ENCODE peak calls at places on chromosomes 12 and 14, in four cellular contexts. B, Q, Y and R are unnamed samples.

GRCh38 chr12:6377667-6377994 is 2.3 kb upstream of the SCNN1A start:
- DNase-seq in Q (no peak), Y (peak), B (no peak), R (no peak)

GRCh38 chr14:67623114-67623513 is 3.4 kb downstream of the ARG2 start:
- DNase-seq in Q (peak), B (no peak), Y (no peak), R (peak)

GRCh38 chr14:46573518-46573917 is 78.1 kb downstream of the RPL10L start:
- DNase-seq in B (no peak), Y (no peak), Q (no peak), R (no peak)

GRCh38 chr12:113242560-113242959 is 21.3 kb downstream of the TPCN1 start:
- DNase-seq in B (no peak), Q (no peak), Y (peak), R (no peak)

GRCh38 chr12:105334568-105334967 is 4.1 kb downstream of the C12orf75 start:
- DNase-seq in Y (no peak), B (peak), Q (no peak), R (peak)

GRCh38 chr14:50342211-50343080 is 30.3 kb downstream of the DMAC2L start:
- DNase-seq in Y (peak), Q (peak), B (peak), R (peak)

GRCh38 chr12:91319071-91319760 is 136.6 kb upstream of the DCN start:
- DNase-seq in Y (no peak), Q (no peak), B (no peak), R (no peak)

GRCh38 chr12:96194572-96194889 is 356 bp downstream of the ELK3 start:
- DNase-seq in Y (no peak), B (no peak), Q (no peak), R (no peak)

GRCh38 chr14:102554835-102555819 is 37.3 kb upstream of the RCOR1 start:
- DNase-seq in Y (peak), B (no peak), Q (peak), R (peak)

GRCh38 chr14:105944632-105945610 is 418.5 kb downstream of the TMEM121 start:
- DNase-seq in Y (peak), Q (no peak), B (no peak), R (no peak)

GRCh38 chr14:37197421-37198272 is at the start of gene MIPOL1:
- DNase-seq in Q (peak), Y (peak), B (peak), R (peak)
- TF ChIP-seq CTCF in Q (peak), Y (no peak), B (peak), R (peak)

GRCh38 chr14:56664811-56665421 is 85.3 kb downstream of the TMEM260 start:
- DNase-seq in B (no peak), Y (no peak), Q (no peak), R (no peak)

GRCh38 chr14:56659964-56660551 is 80.5 kb downstream of the TMEM260 start:
- DNase-seq in B (peak), Y (no peak), Q (peak), R (peak)

GRCh38 chr14:56660677-56661389 is 81.2 kb downstream of the TMEM260 start:
- DNase-seq in B (no peak), Y (no peak), Q (no peak), R (no peak)

GRCh38 chr14:56659361-56659760 is 79.8 kb downstream of the TMEM260 start:
- DNase-seq in Q (no peak), B (no peak), Y (no peak), R (no peak)

GRCh38 chr14:56661478-56661877 is 81.9 kb downstream of the TMEM260 start:
- DNase-seq in Q (no peak), Y (no peak), B (no peak), R (no peak)
- H3K4me3 ChIP-seq in Q (no peak), Y (no peak), B (no peak), R (no peak)

GRCh38 chr12:66235626-66236281 is 46.7 kb downstream of the IRAK3 start:
- DNase-seq in Q (peak), Y (no peak), B (peak), R (peak)
- TF ChIP-seq CTCF in Q (peak), Y (no peak), B (peak), R (peak)

DNA sequence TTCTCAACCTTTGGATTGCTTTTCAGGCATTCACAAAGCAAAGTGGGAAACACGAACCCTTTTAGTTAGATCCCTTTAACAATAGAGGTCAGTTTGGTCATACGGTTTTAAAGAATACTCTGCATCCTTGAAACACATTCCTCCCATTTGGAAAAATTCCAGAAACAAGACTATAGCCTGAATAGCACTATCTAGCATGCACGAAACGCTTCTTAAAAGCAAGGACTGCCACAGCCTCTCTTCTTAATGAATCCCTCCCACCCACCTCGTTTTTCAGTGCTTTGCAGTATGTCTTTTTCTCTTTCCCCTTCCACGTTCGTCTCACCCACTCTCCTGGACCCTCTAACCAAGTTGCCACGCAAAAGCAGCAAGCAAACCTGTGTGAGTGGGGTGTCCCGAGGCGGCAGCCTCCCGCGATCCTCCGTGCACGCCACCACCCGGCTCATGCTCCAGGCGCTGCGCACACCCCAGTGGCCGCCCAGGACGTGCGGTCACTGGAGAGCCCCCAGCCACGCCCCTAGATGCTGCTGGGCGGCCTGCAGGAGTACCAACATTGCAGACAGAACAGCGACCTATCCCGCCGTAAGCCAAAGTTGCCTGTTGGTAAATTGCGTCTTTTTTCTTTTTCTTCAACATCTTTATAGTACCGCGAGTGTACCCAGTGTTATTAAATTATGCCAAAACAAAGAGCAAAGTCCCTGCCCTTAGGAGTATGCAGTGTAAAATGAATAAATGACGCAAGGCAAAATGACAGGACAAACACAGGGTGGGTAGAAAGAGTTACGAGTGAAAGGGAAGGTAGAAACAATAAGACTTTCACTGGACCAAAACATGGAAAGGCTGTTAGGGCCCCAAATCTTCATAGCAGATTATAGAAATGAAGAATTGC is at the start of gene SLC38A4:
- DNase-seq in Q (peak), Y (no peak), B (peak), R (no peak)
- H3K4me3 ChIP-seq in Q (peak), Y (no peak), B (peak), R (peak)

GRCh38 chr12:38844237-38844636 is 61.2 kb downstream of the CPNE8 start:
- DNase-seq in B (no peak), Y (no peak), Q (no peak), R (no peak)

DNA sequence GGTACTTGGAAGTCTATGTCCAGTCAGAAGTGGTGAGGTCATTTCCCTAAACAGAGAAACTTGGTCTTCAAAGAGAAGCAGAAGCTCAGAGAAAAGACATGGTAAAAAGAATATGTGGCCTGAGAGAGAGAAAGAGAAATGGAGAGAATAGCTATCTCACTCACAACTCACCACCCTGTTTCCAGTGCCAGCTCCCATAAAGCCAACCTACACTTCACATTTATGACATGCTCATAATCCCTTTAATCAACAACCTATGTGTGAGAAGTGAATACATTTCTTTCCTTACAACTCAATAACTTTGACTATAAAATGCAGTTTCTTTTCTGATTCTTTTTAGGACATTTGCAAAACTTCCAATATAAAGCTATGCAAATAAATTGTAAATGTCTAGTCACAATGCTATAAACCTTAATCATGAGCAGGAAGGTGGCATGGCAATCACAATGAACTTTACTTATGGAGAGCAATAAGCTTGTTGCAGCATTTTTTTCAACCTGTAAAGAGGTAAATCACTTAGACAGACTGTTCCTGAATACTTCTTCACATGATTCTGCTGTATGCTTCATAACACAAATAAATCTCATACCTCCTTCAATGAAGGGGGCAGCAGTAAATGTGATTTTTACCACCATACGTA is 67.1 kb downstream of the CPNE8 start:
- DNase-seq in B (no peak), Q (no peak), Y (no peak), R (no peak)
- TF ChIP-seq CTCF in B (no peak), Q (no peak), Y (no peak), R (no peak)

DNA sequence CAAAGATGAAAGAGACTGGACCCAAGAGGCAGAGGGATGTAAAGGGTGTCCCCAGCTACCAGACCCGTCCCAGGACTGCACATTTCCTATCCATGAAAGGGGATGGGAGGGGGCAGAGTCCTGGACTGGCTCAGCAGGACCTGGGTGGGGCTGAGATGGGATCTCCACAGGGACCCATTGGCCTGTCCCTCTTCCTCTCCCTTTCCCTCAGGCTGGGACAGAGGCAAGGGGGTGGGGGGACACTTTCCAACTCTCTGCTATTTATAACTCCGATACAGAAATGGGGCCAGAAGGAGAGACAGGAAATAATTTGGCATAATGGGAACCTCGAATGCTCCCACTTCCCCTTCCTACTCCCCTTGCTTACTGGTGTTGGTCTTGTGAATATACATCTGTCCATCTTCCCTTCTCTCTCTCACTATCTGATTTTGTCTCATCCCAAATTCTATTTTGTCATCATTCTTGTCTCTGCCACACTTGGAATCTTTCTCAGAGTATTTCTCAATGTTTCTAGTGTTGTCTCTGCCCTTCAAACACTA is 1.1 kb upstream of the ITGA7 start:
- DNase-seq in Y (peak), Q (no peak), B (no peak), R (no peak)
- H3K4me3 ChIP-seq in Y (peak), Q (no peak), B (no peak), R (no peak)

DNA sequence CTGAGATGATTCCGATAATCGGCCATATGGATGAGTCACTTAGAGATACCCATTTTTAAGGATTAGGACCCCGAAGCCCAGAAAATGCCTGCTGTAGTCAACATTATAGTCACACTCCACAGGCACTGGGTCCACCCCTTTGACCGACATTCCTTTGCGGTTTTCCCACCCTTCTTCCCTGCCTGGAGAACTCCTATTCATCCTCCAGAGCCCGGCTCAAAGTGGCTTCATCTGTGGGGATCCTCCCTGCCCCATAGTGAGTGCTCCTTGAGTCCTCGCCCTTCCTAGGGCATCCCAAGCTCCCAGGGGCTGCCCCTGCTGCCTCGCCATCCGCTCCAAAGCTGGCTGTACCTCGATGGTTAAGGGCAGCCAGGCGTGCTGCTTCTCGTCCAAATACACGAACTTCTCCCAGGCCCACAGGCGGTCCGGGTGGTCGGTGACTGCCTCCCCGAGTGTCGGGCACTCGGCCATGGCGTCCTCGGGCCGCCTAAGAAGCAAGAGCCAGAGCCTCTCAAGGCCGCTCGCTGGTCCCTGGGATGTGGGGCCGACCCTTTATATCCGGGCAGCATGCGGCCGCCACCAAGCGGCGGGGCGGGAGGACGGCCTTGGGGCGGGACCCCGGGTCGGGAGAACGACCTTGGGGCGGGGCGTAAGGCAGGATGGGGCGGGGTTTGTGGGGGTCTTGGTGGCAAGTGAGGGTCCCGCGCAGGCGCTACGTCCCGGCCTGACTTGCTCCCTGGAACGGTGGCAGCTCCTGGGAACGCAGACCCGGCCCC is at the start of gene TCL1A:
- DNase-seq in B (no peak), Y (peak), Q (no peak), R (no peak)
- TF ChIP-seq CTCF in B (no peak), Y (no peak), Q (no peak), R (no peak)